ENCODE peak calls at places on chromosomes 13 and 19, in five cellular contexts. G is AG04450, E is HEK293T, J is AG08395, R is LHCN-M2. Z is an unnamed sample.

GRCh38 chr13:109779074-109779473 is 7.3 kb downstream of the IRS2 start:
- DNase-seq in R (no peak), G (no peak), J (no peak), E (no peak), Z (no peak)

GRCh38 chr13:106038752-106039151 is 496.7 kb downstream of the EFNB2 start:
- DNase-seq in J (peak; percentile 81), G (peak; percentile 44), E (no peak), R (peak; percentile 92), Z (no peak)

GRCh38 chr13:47556703-47557102 is 444.4 kb downstream of the SUCLA2 start:
- DNase-seq in J (no peak), E (no peak), G (no peak), R (no peak), Z (no peak)

GRCh38 chr19:45224645-45225044 is 20.6 kb downstream of the EXOC3L2 start:
- DNase-seq in J (no peak), G (no peak), E (no peak), R (no peak), Z (no peak)

GRCh38 chr19:5703819-5704818 is 14.0 kb downstream of the RPL36 start:
- DNase-seq in G (no peak), J (no peak), E (no peak), R (no peak), Z (no peak)

GRCh38 chr13:40484101-40484800 is 182.2 kb downstream of the FOXO1 start:
- DNase-seq in J (no peak), G (no peak), E (no peak), R (no peak), Z (no peak)

GRCh38 chr19:39416152-39416551 is 3.7 kb downstream of the PLEKHG2 start:
- DNase-seq in E (no peak), J (no peak), G (no peak), R (no peak), Z (no peak)

GRCh38 chr13:91709180-91709579 is 310.8 kb downstream of the GPC5 start:
- DNase-seq in J (no peak), G (no peak), R (no peak), E (no peak), Z (no peak)

GRCh38 chr19:754530-754929 is 3.6 kb downstream of the MISP start:
- DNase-seq in R (no peak), G (no peak), E (no peak), J (no peak), Z (no peak)

GRCh38 chr19:30649934-30650614 is 277.9 kb downstream of the ZNF536 start:
- DNase-seq in J (peak; percentile 74), E (peak; percentile 60), G (no peak), R (peak; percentile 36), Z (peak; percentile 31)

GRCh38 chr19:37997911-37998344 is 90.9 kb downstream of the SIPA1L3 start:
- DNase-seq in J (peak; percentile 83), G (peak; percentile 72), E (no peak), R (peak; percentile 95), Z (peak; percentile 57)

GRCh38 chr19:5456130-5456835 is 1.1 kb downstream of the ZNRF4 start:
- DNase-seq in G (no peak), J (no peak), R (no peak), E (no peak), Z (no peak)

GRCh38 chr13:114053026-114053425 is 79.2 kb upstream of the C13orf46 start:
- DNase-seq in R (peak; percentile 61), E (no peak), J (no peak), G (peak; percentile 37), Z (no peak)

GRCh38 chr19:9836021-9836420 is 903 bp downstream of the PIN1 start:
- DNase-seq in G (no peak), J (peak; percentile 48), R (peak; percentile 48), E (peak; percentile 11), Z (no peak)

GRCh38 chr19:5988520-5989387 is 10.8 kb upstream of the RANBP3 start:
- DNase-seq in E (no peak), G (no peak), J (no peak), R (no peak), Z (no peak)